ENCODE peak calls at places on chromosome 5, in nine cellular contexts. One of them, this sample, is unnamed.
A peak's percentile ranks its signal among the peaks of the same experiment; 100 is the strongest.

GRCh38 chr5:96229173-96229572 is 203.9 kb downstream of the PCSK1 start:
- DNase-seq in prostate gland: no peak
- DNase-seq in transverse colon: no peak
- DNase-seq in endothelial cell of umbilical vein: no peak
- DNase-seq in HepG2: no peak
- DNase-seq in stomach: no peak
- DNase-seq in suprapubic skin: no peak
- DNase-seq in HCT116: no peak
- DNase-seq in H1: no peak
- DNase-seq in this sample: no peak

GRCh38 chr5:66829826-66830225 is 233.6 kb downstream of the MAST4 start:
- DNase-seq in prostate gland: no peak
- DNase-seq in transverse colon: no peak
- DNase-seq in endothelial cell of umbilical vein: peak; percentile 96
- DNase-seq in HepG2: no peak
- DNase-seq in stomach: no peak
- DNase-seq in suprapubic skin: no peak
- DNase-seq in HCT116: no peak
- DNase-seq in H1: no peak
- DNase-seq in this sample: no peak

GRCh38 chr5:52994266-52994665 is 5.1 kb downstream of the ITGA2 start:
- DNase-seq in prostate gland: no peak
- DNase-seq in transverse colon: no peak
- DNase-seq in endothelial cell of umbilical vein: no peak
- DNase-seq in HepG2: no peak
- DNase-seq in stomach: no peak
- DNase-seq in suprapubic skin: no peak
- DNase-seq in HCT116: no peak
- DNase-seq in H1: no peak
- DNase-seq in this sample: no peak

GRCh38 chr5:115450741-115451140 is 93.8 kb downstream of the FEM1C start:
- DNase-seq in prostate gland: no peak
- DNase-seq in transverse colon: no peak
- DNase-seq in endothelial cell of umbilical vein: no peak
- DNase-seq in HepG2: no peak
- DNase-seq in stomach: no peak
- DNase-seq in suprapubic skin: no peak
- DNase-seq in HCT116: no peak
- DNase-seq in H1: no peak
- DNase-seq in this sample: no peak

GRCh38 chr5:8458038-8458383 is 589.1 kb downstream of the MTRR start:
- DNase-seq in prostate gland: no peak
- DNase-seq in transverse colon: no peak
- DNase-seq in endothelial cell of umbilical vein: peak; percentile 39
- DNase-seq in HepG2: no peak
- DNase-seq in stomach: no peak
- DNase-seq in suprapubic skin: no peak
- DNase-seq in HCT116: no peak
- DNase-seq in H1: no peak
- DNase-seq in this sample: no peak

GRCh38 chr5:72951850-72952468 is 3.9 kb upstream of the FCHO2 start:
- DNase-seq in prostate gland: peak; percentile 40
- DNase-seq in transverse colon: peak; percentile 20
- DNase-seq in endothelial cell of umbilical vein: peak; percentile 71
- DNase-seq in HepG2: no peak
- DNase-seq in stomach: no peak
- DNase-seq in suprapubic skin: no peak
- DNase-seq in HCT116: peak; percentile 70
- DNase-seq in H1: no peak
- DNase-seq in this sample: no peak

GRCh38 chr5:135295852-135296251 is 103.2 kb downstream of the MACROH2A1 start:
- DNase-seq in prostate gland: no peak
- DNase-seq in transverse colon: no peak
- DNase-seq in endothelial cell of umbilical vein: no peak
- DNase-seq in HepG2: no peak
- DNase-seq in stomach: no peak
- DNase-seq in suprapubic skin: no peak
- DNase-seq in HCT116: no peak
- DNase-seq in H1: no peak
- DNase-seq in this sample: no peak

GRCh38 chr5:9057406-9058000 is 488.4 kb downstream of the SEMA5A start:
- DNase-seq in prostate gland: no peak
- DNase-seq in transverse colon: no peak
- DNase-seq in endothelial cell of umbilical vein: no peak
- DNase-seq in HepG2: no peak
- DNase-seq in stomach: no peak
- DNase-seq in suprapubic skin: no peak
- DNase-seq in HCT116: no peak
- DNase-seq in H1: no peak
- DNase-seq in this sample: no peak

GRCh38 chr5:52988335-52989024 is 672 bp upstream of the ITGA2 start:
- DNase-seq in prostate gland: no peak
- DNase-seq in transverse colon: no peak
- DNase-seq in endothelial cell of umbilical vein: peak; percentile 37
- DNase-seq in HepG2: no peak
- DNase-seq in stomach: no peak
- DNase-seq in suprapubic skin: no peak
- DNase-seq in HCT116: peak; percentile 23
- DNase-seq in H1: no peak
- DNase-seq in this sample: no peak

GRCh38 chr5:73938280-73938937 is 312.4 kb downstream of the ARHGEF28 start:
- DNase-seq in prostate gland: no peak
- DNase-seq in transverse colon: no peak
- DNase-seq in endothelial cell of umbilical vein: peak; percentile 55
- DNase-seq in HepG2: no peak
- DNase-seq in stomach: no peak
- DNase-seq in suprapubic skin: no peak
- DNase-seq in HCT116: peak; percentile 51
- DNase-seq in H1: no peak
- DNase-seq in this sample: no peak

GRCh38 chr5:113487779-113488644 is at the start of gene MCC:
- DNase-seq in prostate gland: peak; percentile 84
- DNase-seq in transverse colon: peak; percentile 69
- DNase-seq in endothelial cell of umbilical vein: peak; percentile 73
- DNase-seq in HepG2: peak; percentile 53
- DNase-seq in stomach: peak; percentile 60
- DNase-seq in suprapubic skin: peak; percentile 84
- DNase-seq in HCT116: peak; percentile 73
- DNase-seq in H1: peak; percentile 92
- DNase-seq in this sample: peak; percentile 88

GRCh38 chr5:131635755-131636479 is 888 bp upstream of the RAPGEF6 start:
- DNase-seq in prostate gland: no peak
- DNase-seq in transverse colon: no peak
- DNase-seq in endothelial cell of umbilical vein: peak; percentile 77
- DNase-seq in HepG2: no peak
- DNase-seq in stomach: no peak
- DNase-seq in suprapubic skin: no peak
- DNase-seq in HCT116: no peak
- DNase-seq in H1: no peak
- DNase-seq in this sample: no peak

GRCh38 chr5:138726848-138727247 is 26.4 kb upstream of the CTNNA1 start:
- DNase-seq in prostate gland: no peak
- DNase-seq in transverse colon: no peak
- DNase-seq in endothelial cell of umbilical vein: no peak
- DNase-seq in HepG2: no peak
- DNase-seq in stomach: no peak
- DNase-seq in suprapubic skin: no peak
- DNase-seq in HCT116: no peak
- DNase-seq in H1: no peak
- DNase-seq in this sample: no peak

DNA sequence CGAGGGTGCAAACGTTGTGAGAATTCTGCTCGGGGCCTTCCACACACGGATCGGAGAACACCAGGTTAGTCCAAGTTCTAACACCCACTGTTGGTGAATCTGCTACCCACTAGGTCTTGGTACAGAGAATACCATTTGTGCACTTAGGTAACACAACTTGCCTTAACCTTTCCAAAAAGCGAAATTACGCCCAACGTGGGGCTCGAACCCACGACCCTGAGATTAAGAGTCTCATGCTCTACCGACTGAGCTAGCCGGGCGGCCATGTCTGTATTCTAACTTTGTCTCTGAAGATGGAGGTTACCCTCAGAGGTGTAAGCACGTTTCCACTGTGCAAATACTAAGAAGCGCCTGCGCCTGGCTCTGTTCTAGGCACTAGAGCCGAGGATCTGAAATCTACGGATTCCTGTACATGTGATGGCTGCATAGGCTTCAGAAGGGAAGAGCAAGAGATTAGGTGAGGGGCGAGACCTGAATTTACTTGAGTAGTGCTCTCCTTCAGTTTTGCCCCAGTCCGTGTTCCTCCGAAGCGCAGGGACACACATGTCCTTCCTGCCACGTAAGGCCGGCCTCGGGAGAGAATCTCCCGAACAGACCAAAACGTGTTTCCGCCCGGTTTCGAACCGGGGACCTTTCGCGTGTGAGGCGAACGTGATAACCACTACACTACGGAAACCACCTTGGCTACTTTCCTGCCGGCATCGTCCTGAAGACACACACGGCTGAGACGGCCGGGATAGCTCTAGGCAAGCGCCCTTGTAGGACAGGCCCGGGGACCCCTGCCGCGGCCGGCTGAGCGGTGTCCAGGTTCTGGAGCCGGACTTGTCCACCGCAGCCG is 1.1 kb upstream of the TRIM41 start:
- DNase-seq in prostate gland: peak; percentile 96
- DNase-seq in transverse colon: peak; percentile 97
- DNase-seq in endothelial cell of umbilical vein: peak; percentile 97
- DNase-seq in HepG2: peak; percentile 94
- DNase-seq in stomach: peak; percentile 97
- DNase-seq in suprapubic skin: peak; percentile 96
- DNase-seq in HCT116: peak; percentile 93
- DNase-seq in H1: peak; percentile 100
- DNase-seq in this sample: peak; percentile 97
- H3K4me1 ChIP-seq in prostate gland: no peaks in the 10 kb centered on the region
- H3K4me1 ChIP-seq in transverse colon: peaks cover 18% of the 10 kb centered on the region
- H3K4me1 ChIP-seq in endothelial cell of umbilical vein: peaks cover 15% of the 10 kb centered on the region
- H3K4me1 ChIP-seq in HepG2: peaks cover 47% of the 10 kb centered on the region
- H3K4me1 ChIP-seq in stomach: peaks cover 63% of the 10 kb centered on the region
- H3K4me1 ChIP-seq in suprapubic skin: peaks cover 37% of the 10 kb centered on the region
- H3K4me1 ChIP-seq in HCT116: peaks cover 49% of the 10 kb centered on the region
- H3K4me1 ChIP-seq in H1: peaks cover 8% of the 10 kb centered on the region
- H3K4me1 ChIP-seq in this sample: peaks cover 44% of the 10 kb centered on the region

GRCh38 chr5:123156577-123157296 is 67.7 kb downstream of the PRDM6 start:
- DNase-seq in prostate gland: no peak
- DNase-seq in transverse colon: no peak
- DNase-seq in endothelial cell of umbilical vein: no peak
- DNase-seq in HepG2: no peak
- DNase-seq in stomach: no peak
- DNase-seq in suprapubic skin: no peak
- DNase-seq in HCT116: no peak
- DNase-seq in H1: no peak
- DNase-seq in this sample: no peak
- TF ChIP-seq POLR2AphosphoS5 in prostate gland: peak; percentile 40
- TF ChIP-seq POLR2AphosphoS5 in transverse colon: peak; percentile 60
- TF ChIP-seq POLR2AphosphoS5 in endothelial cell of umbilical vein: no peak
- TF ChIP-seq POLR2AphosphoS5 in HepG2: no peak
- TF ChIP-seq POLR2AphosphoS5 in stomach: no peak
- TF ChIP-seq POLR2AphosphoS5 in suprapubic skin: no peak
- TF ChIP-seq POLR2AphosphoS5 in HCT116: no peak
- TF ChIP-seq POLR2AphosphoS5 in H1: no peak
- TF ChIP-seq POLR2AphosphoS5 in this sample: peak; percentile 70

DNA sequence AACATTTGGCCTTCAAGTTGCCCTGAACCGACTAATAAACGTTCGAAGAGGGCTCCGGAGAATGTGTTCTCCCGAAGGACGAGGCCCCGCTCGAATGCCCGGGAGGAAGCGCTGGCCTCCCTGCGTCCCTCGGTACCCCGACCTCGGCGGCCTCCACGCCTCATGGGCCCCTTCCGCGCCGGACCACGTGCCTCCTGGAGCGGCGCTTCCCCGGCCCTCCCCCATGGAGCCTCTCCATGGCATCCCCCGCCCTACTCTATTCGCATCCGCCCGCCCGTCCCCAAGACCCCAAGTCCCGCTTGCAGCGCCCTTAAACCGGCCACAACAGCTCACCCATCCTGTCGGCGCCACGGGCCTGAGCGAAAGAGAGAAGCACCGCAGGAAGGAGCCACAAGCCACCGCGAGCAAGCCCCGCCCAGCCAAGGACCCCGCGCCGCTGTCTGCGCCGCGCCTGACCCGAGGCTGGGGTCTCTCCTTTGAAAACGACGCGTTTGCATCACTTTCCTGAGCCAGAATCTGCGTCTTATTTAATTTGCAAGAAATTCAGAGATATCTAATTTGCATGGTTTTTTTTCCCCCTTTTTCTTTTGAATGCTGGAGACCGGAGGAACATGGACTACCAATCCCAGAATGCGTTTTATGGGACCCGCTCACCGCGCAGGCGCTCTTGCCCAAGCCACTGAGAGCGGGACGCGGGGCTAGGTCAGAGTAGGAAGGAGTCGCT is at the start of gene RPS23:
- DNase-seq in prostate gland: peak; percentile 84
- DNase-seq in transverse colon: peak; percentile 92
- DNase-seq in endothelial cell of umbilical vein: peak; percentile 92
- DNase-seq in HepG2: peak; percentile 86
- DNase-seq in stomach: peak; percentile 91
- DNase-seq in suprapubic skin: peak; percentile 93
- DNase-seq in HCT116: peak; percentile 84
- DNase-seq in H1: peak; percentile 89
- DNase-seq in this sample: peak; percentile 95
- TF ChIP-seq POLR2A in prostate gland: peak; percentile 60
- TF ChIP-seq POLR2A in transverse colon: peak; percentile 96
- TF ChIP-seq POLR2A in endothelial cell of umbilical vein: peak; percentile 91
- TF ChIP-seq POLR2A in HepG2: peak; percentile 89
- TF ChIP-seq POLR2A in stomach: no peak
- TF ChIP-seq POLR2A in suprapubic skin: peak; percentile 42
- TF ChIP-seq POLR2A in HCT116: no peak
- TF ChIP-seq POLR2A in H1: peak; percentile 89
- TF ChIP-seq POLR2A in this sample: peak; percentile 86

DNA sequence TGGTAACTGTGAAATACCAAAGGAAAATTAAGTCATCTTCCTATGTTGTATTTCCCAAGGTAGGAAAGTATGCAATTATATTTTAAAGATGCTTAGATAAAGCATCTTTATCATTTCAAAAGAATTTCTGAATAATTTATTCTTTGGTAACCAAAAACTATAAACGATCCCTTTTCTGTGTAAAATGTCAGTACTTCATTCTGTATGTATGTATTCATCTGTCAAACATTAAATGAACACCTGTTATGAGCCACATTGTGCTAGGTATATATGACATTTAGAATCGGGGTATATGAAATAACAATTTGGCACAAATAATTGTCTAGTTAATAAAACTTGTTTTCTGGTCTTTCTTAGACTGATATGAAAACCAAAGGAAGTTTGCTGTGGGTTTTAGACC is 89.4 kb upstream of the DHFR start:
- DNase-seq in prostate gland: no peak
- DNase-seq in transverse colon: no peak
- DNase-seq in endothelial cell of umbilical vein: no peak
- DNase-seq in HepG2: no peak
- DNase-seq in stomach: no peak
- DNase-seq in suprapubic skin: no peak
- DNase-seq in HCT116: no peak
- DNase-seq in H1: no peak
- DNase-seq in this sample: no peak
- H3K4me1 ChIP-seq in prostate gland: no peaks in the 10 kb centered on the region
- H3K4me1 ChIP-seq in transverse colon: no peaks in the 10 kb centered on the region
- H3K4me1 ChIP-seq in endothelial cell of umbilical vein: no peaks in the 10 kb centered on the region
- H3K4me1 ChIP-seq in HepG2: no peaks in the 10 kb centered on the region
- H3K4me1 ChIP-seq in stomach: no peaks in the 10 kb centered on the region
- H3K4me1 ChIP-seq in suprapubic skin: no peaks in the 10 kb centered on the region
- H3K4me1 ChIP-seq in HCT116: no peaks in the 10 kb centered on the region
- H3K4me1 ChIP-seq in H1: peaks cover 3% of the 10 kb centered on the region
- H3K4me1 ChIP-seq in this sample: no peaks in the 10 kb centered on the region